ENCODE peak calls at places on chromosomes 6 and 20, in five cellular contexts. D, B, P, G and M are unnamed samples.

GRCh38 chr6:39347906-39348585 is 25.5 kb upstream of the KCNK16 start:
- DNase-seq in G (no peak), B (peak), P (peak), D (peak), M (peak)

GRCh38 chr6:27531772-27532459 is 59.0 kb upstream of the ZNF184 start:
- DNase-seq in G (no peak), P (no peak), D (no peak), B (no peak), M (no peak)

GRCh38 chr20:41095110-41095969 is 42.0 kb upstream of the PLCG1 start:
- DNase-seq in P (peak), B (peak), G (peak), D (peak), M (peak)

GRCh38 chr20:49112596-49113274 is 66.6 kb downstream of the CSE1L start:
- DNase-seq in P (no peak), G (no peak), D (no peak), B (no peak), M (peak)

GRCh38 chr20:39607124-39607523 is 645.0 kb downstream of the DHX35 start:
- DNase-seq in B (no peak), D (no peak), P (no peak), G (no peak), M (no peak)

GRCh38 chr6:39791850-39792500 is at the start of gene DAAM2:
- DNase-seq in G (peak), P (peak), B (peak), D (no peak), M (no peak)

GRCh38 chr20:11718474-11719094 is 199.1 kb upstream of the BTBD3 start:
- DNase-seq in P (no peak), D (no peak), B (no peak), G (no peak), M (no peak)

GRCh38 chr6:47182291-47182957 is 127.3 kb downstream of the TNFRSF21 start:
- DNase-seq in G (no peak), B (peak), P (no peak), D (no peak), M (no peak)

GRCh38 chr20:2984956-2985661 is 58.3 kb upstream of the GNRH2 start:
- DNase-seq in D (no peak), G (no peak), B (no peak), P (no peak), M (peak)

GRCh38 chr6:27078734-27079357 is 168.7 kb upstream of the PRSS16 start:
- DNase-seq in B (peak), D (peak), P (peak), G (no peak), M (peak)

DNA sequence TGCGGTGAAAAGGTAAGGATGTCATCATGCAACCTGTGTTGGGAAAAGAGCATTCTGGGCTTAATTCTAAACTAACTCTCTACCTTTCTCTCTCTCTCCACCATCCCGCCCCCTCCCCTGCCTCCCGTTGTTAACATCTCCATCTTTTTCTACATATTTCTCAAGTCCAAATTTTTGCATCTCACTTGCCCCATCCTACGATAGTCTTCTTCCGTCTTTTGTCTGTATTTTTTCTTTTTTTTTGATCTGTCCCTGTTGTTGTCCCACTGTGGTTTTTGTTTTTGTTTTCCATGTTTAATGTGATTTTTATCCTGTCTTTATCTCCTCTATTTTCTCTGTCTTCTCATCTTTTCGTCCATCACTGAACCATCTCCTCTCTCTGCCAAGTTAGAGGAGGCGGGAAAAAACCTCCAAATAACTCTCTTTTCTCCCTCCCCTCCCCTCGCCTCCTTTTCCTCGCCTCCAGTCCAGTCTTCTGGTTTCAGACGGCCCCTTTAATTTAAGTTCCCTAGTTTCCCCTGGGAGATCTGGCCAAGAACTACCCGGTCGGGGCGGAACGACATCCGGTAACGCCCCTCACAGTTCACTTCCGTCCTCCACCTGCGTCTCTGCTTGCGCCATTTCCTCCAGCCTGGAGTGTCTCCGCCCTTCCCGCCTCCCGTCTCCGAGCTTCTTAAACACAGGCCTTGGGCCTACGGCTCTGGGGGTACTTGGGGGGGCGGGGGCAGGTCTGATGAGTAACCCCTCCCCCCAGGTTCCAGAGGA is at the start of gene NFKBIL1:
- DNase-seq in P (peak), B (peak), G (peak), D (peak), M (peak)
- TF ChIP-seq POLR2A in P (peak), B (peak), G (no peak), D (peak), M (peak)

DNA sequence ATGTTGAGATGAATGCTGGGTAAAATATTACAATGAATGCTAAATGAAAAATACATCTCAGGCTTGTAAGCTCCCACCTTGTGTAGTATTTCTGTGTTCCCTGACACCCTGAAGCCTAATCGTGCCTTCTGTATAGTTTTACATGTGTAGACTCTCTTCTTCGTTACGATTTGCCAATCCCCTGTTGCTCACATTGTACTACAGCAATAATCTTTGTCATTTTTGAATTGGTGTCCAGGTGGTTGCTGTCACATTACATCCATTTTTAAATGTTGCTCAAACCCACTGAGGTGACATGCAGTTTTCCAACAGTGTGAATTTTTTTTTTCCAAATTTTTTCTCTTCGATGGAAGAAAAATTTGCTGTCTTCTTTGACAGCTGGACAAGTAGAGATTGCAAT is 300.0 kb upstream of the FLRT3 start:
- DNase-seq in G (no peak), B (no peak), D (no peak), P (no peak), M (no peak)
- TF ChIP-seq POLR2A in G (no peak), B (no peak), D (no peak), P (no peak), M (no peak)

GRCh38 chr6:133951881-133952814 is 876 bp upstream of the TBPL1 start:
- DNase-seq in G (peak), D (peak), P (peak), B (peak), M (peak)
- TF ChIP-seq POLR2A in G (no peak), D (no peak), P (peak), B (peak), M (peak)

GRCh38 chr20:20051767-20052073 is 546 bp downstream of the CRNKL1 start:
- DNase-seq in G (no peak), B (no peak), D (no peak), P (no peak), M (no peak)

GRCh38 chr20:20052074-20052970 is at the start of the genes CFAP61 and CRNKL1:
- DNase-seq in G (peak), B (peak), P (peak), D (peak), M (peak)
- TF ChIP-seq POLR2A in G (no peak), B (peak), P (peak), D (peak), M (peak)

GRCh38 chr6:56739836-56740815 is 97.4 kb upstream of the DST start:
- DNase-seq in G (no peak), B (no peak), P (no peak), D (peak), M (no peak)
- TF ChIP-seq POLR2A in G (no peak), B (no peak), P (no peak), D (no peak), M (no peak)

GRCh38 chr20:25546048-25546447 is 39.3 kb downstream of the NINL start:
- DNase-seq in G (no peak), D (no peak), P (no peak), B (no peak), M (no peak)
- TF ChIP-seq POLR2A in G (no peak), D (no peak), P (no peak), B (no peak), M (no peak)

GRCh38 chr20:35284267-35284991 is at the start of gene EIF6:
- DNase-seq in G (peak), P (peak), D (peak), B (peak), M (peak)
- TF ChIP-seq POLR2A in G (no peak), P (peak), D (peak), B (peak), M (peak)

GRCh38 chr20:57568088-57568896 is 7.4 kb downstream of the PCK1 start:
- DNase-seq in G (no peak), P (no peak), D (peak), B (no peak), M (no peak)
- TF ChIP-seq POLR2A in G (no peak), P (no peak), D (peak), B (no peak), M (no peak)

GRCh38 chr6:160160450-160160849 is 38.8 kb downstream of the SLC22A1 start:
- DNase-seq in D (peak), G (no peak), P (no peak), B (peak), M (no peak)
- TF ChIP-seq POLR2A in D (no peak), G (no peak), P (no peak), B (no peak), M (no peak)

GRCh38 chr20:50193851-50194830 is 3.5 kb downstream of the CEBPB start:
- DNase-seq in G (peak), D (no peak), B (no peak), P (no peak), M (no peak)
- TF ChIP-seq POLR2A in G (no peak), D (no peak), B (no peak), P (peak), M (no peak)